ENCODE peak calls at places on chromosomes 16 and 17, in four cellular contexts. V is GM13977, X is NCI-H2171 treated with DMSO at 0.1 percent for 48 hours, T is iris pigment epithelial cell. H is an unnamed sample.

GRCh38 chr17:38443356-38444026 is 15.2 kb downstream of the ARHGAP23 start:
- DNase-seq in V (no peak), X (no peak), T (no peak), H (peak)

GRCh38 chr16:31475949-31476304 is 4.0 kb downstream of the TGFB1I1 start:
- DNase-seq in V (no peak), X (no peak), T (no peak), H (no peak)

GRCh38 chr17:8991514-8992285 is 26.2 kb upstream of the PIK3R5 start:
- DNase-seq in V (peak), X (no peak), T (peak), H (no peak)

GRCh38 chr17:66459811-66460270 is 157.4 kb downstream of the PRKCA start:
- DNase-seq in V (no peak), X (no peak), T (peak), H (no peak)

GRCh38 chr17:66150708-66151107 is 41.2 kb downstream of the CEP112 start:
- DNase-seq in V (no peak), X (no peak), T (no peak), H (no peak)

GRCh38 chr16:83552193-83552592 is 255.6 kb upstream of the HSBP1 start:
- DNase-seq in V (no peak), X (no peak), T (peak), H (no peak)

GRCh38 chr16:88940196-88941050 is 36.6 kb downstream of the CBFA2T3 start:
- DNase-seq in V (peak), X (peak), T (no peak), H (no peak)

GRCh38 chr16:60463986-60464385 is 1572.3 kb downstream of the CDH8 start:
- DNase-seq in V (no peak), X (no peak), T (peak), H (no peak)

H was measured in GM12878.